ENCODE peak calls at places on chromosomes 7 and 10, in four cellular contexts. One of them, this sample, is unnamed.
A peak's percentile ranks its signal among the peaks of the same experiment; 100 is the strongest.

GRCh38 chr7:136870799-136871487 is 2.5 kb downstream of the CHRM2 start:
- DNase-seq in NCI-H1092 treated with DMSO at 0.1 percent for 48 hours: no peak
- DNase-seq in EL: peak; percentile 4
- DNase-seq in HEK293T: no peak
- DNase-seq in this sample: no peak

GRCh38 chr10:5163487-5163886 is 21.5 kb downstream of the AKR1C8 start:
- DNase-seq in NCI-H1092 treated with DMSO at 0.1 percent for 48 hours: no peak
- DNase-seq in EL: no peak
- DNase-seq in HEK293T: no peak
- DNase-seq in this sample: no peak

GRCh38 chr7:143322646-143323343 is 6.9 kb downstream of the CLCN1 start:
- DNase-seq in NCI-H1092 treated with DMSO at 0.1 percent for 48 hours: no peak
- DNase-seq in EL: no peak
- DNase-seq in HEK293T: no peak
- DNase-seq in this sample: no peak

GRCh38 chr10:122673731-122674130 is 25.9 kb downstream of the C10orf120 start:
- DNase-seq in NCI-H1092 treated with DMSO at 0.1 percent for 48 hours: no peak
- DNase-seq in EL: no peak
- DNase-seq in HEK293T: no peak
- DNase-seq in this sample: no peak

GRCh38 chr7:75920431-75921161 is 5.6 kb downstream of the POR start:
- DNase-seq in NCI-H1092 treated with DMSO at 0.1 percent for 48 hours: no peak
- DNase-seq in EL: no peak
- DNase-seq in HEK293T: no peak
- DNase-seq in this sample: no peak

GRCh38 chr7:48096273-48096672 is 7.2 kb downstream of the UPP1 start:
- DNase-seq in NCI-H1092 treated with DMSO at 0.1 percent for 48 hours: no peak
- DNase-seq in EL: no peak
- DNase-seq in HEK293T: no peak
- DNase-seq in this sample: no peak

GRCh38 chr10:112303528-112303927 is 20.3 kb downstream of the TECTB start:
- DNase-seq in NCI-H1092 treated with DMSO at 0.1 percent for 48 hours: no peak
- DNase-seq in EL: no peak
- DNase-seq in HEK293T: no peak
- DNase-seq in this sample: no peak

GRCh38 chr7:2272031-2272430 is 30.0 kb downstream of the NUDT1 start:
- DNase-seq in NCI-H1092 treated with DMSO at 0.1 percent for 48 hours: no peak
- DNase-seq in EL: no peak
- DNase-seq in HEK293T: no peak
- DNase-seq in this sample: no peak

GRCh38 chr10:120493411-120494312 is 36.6 kb downstream of the PLPP4 start:
- DNase-seq in NCI-H1092 treated with DMSO at 0.1 percent for 48 hours: no peak
- DNase-seq in EL: no peak
- DNase-seq in HEK293T: no peak
- DNase-seq in this sample: no peak

GRCh38 chr7:129792721-129793120 is 160.0 kb downstream of the UBE2H start:
- DNase-seq in NCI-H1092 treated with DMSO at 0.1 percent for 48 hours: no peak
- DNase-seq in EL: no peak
- DNase-seq in HEK293T: no peak
- DNase-seq in this sample: no peak

GRCh38 chr10:129932996-129933395 is 31.1 kb downstream of the EBF3 start:
- DNase-seq in NCI-H1092 treated with DMSO at 0.1 percent for 48 hours: no peak
- DNase-seq in EL: no peak
- DNase-seq in HEK293T: no peak
- DNase-seq in this sample: no peak

GRCh38 chr10:73060738-73061635 is 35.7 kb downstream of the P4HA1 start:
- DNase-seq in NCI-H1092 treated with DMSO at 0.1 percent for 48 hours: peak; percentile 15
- DNase-seq in EL: peak; percentile 37
- DNase-seq in HEK293T: peak; percentile 46
- DNase-seq in this sample: no peak

GRCh38 chr10:119256897-119257296 is 49.5 kb downstream of the GRK5 start:
- DNase-seq in NCI-H1092 treated with DMSO at 0.1 percent for 48 hours: no peak
- DNase-seq in EL: no peak
- DNase-seq in HEK293T: no peak
- DNase-seq in this sample: no peak

GRCh38 chr10:50540069-50540825 is 83.5 kb downstream of the SGMS1 start:
- DNase-seq in NCI-H1092 treated with DMSO at 0.1 percent for 48 hours: no peak
- DNase-seq in EL: no peak
- DNase-seq in HEK293T: no peak
- DNase-seq in this sample: no peak

GRCh38 chr10:49367600-49367999 is 28.3 kb downstream of the DRGX start:
- DNase-seq in NCI-H1092 treated with DMSO at 0.1 percent for 48 hours: no peak
- DNase-seq in EL: no peak
- DNase-seq in HEK293T: no peak
- DNase-seq in this sample: no peak

GRCh38 chr7:157526604-157527003 is 189.8 kb downstream of the DNAJB6 start:
- DNase-seq in NCI-H1092 treated with DMSO at 0.1 percent for 48 hours: no peak
- DNase-seq in EL: no peak
- DNase-seq in HEK293T: no peak
- DNase-seq in this sample: no peak

GRCh38 chr10:34838366-34838900 is 23.3 kb upstream of the PARD3 start:
- DNase-seq in NCI-H1092 treated with DMSO at 0.1 percent for 48 hours: no peak
- DNase-seq in EL: no peak
- DNase-seq in HEK293T: no peak
- DNase-seq in this sample: no peak

GRCh38 chr7:134755422-134756022 is 23.9 kb upstream of the CALD1 start:
- DNase-seq in NCI-H1092 treated with DMSO at 0.1 percent for 48 hours: no peak
- DNase-seq in EL: peak; percentile 46
- DNase-seq in HEK293T: no peak
- DNase-seq in this sample: no peak

GRCh38 chr10:104938031-104938430 is 296.9 kb downstream of the SORCS3 start:
- DNase-seq in NCI-H1092 treated with DMSO at 0.1 percent for 48 hours: no peak
- DNase-seq in EL: no peak
- DNase-seq in HEK293T: no peak
- DNase-seq in this sample: no peak

GRCh38 chr10:88227342-88228018 is 355.6 kb downstream of the RNLS start:
- DNase-seq in NCI-H1092 treated with DMSO at 0.1 percent for 48 hours: no peak
- DNase-seq in EL: peak; percentile 13
- DNase-seq in HEK293T: no peak
- DNase-seq in this sample: no peak

GRCh38 chr7:48088559-48089414 is at the start of gene UPP1:
- DNase-seq in NCI-H1092 treated with DMSO at 0.1 percent for 48 hours: peak; percentile 29
- DNase-seq in EL: peak; percentile 94
- DNase-seq in HEK293T: peak; percentile 78
- DNase-seq in this sample: peak; percentile 53

GRCh38 chr10:93379366-93380042 is 102.6 kb downstream of the MYOF start:
- DNase-seq in NCI-H1092 treated with DMSO at 0.1 percent for 48 hours: no peak
- DNase-seq in EL: peak; percentile 85
- DNase-seq in HEK293T: no peak
- DNase-seq in this sample: no peak

GRCh38 chr7:18580945-18581344 is 85.4 kb downstream of the HDAC9 start:
- DNase-seq in NCI-H1092 treated with DMSO at 0.1 percent for 48 hours: no peak
- DNase-seq in EL: no peak
- DNase-seq in HEK293T: no peak
- DNase-seq in this sample: no peak

GRCh38 chr7:116211006-116211912 is 920 bp downstream of the TES start:
- DNase-seq in NCI-H1092 treated with DMSO at 0.1 percent for 48 hours: peak; percentile 38
- DNase-seq in EL: peak; percentile 89
- DNase-seq in HEK293T: peak; percentile 74
- DNase-seq in this sample: peak; percentile 20

GRCh38 chr10:58086144-58086762 is 181.4 kb downstream of the IPMK start:
- DNase-seq in NCI-H1092 treated with DMSO at 0.1 percent for 48 hours: no peak
- DNase-seq in EL: no peak
- DNase-seq in HEK293T: no peak
- DNase-seq in this sample: no peak

GRCh38 chr10:8544057-8544380 is 489.5 kb downstream of the GATA3 start:
- DNase-seq in NCI-H1092 treated with DMSO at 0.1 percent for 48 hours: no peak
- DNase-seq in EL: no peak
- DNase-seq in HEK293T: no peak
- DNase-seq in this sample: no peak

GRCh38 chr7:3033581-3033980 is 10.1 kb downstream of the CARD11 start:
- DNase-seq in NCI-H1092 treated with DMSO at 0.1 percent for 48 hours: peak; percentile 40
- DNase-seq in EL: no peak
- DNase-seq in HEK293T: no peak
- DNase-seq in this sample: no peak

GRCh38 chr10:108598320-108598695 is 1325.0 kb downstream of the XPNPEP1 start:
- DNase-seq in NCI-H1092 treated with DMSO at 0.1 percent for 48 hours: no peak
- DNase-seq in EL: no peak
- DNase-seq in HEK293T: no peak
- DNase-seq in this sample: no peak

GRCh38 chr7:107594961-107595737 is 15.1 kb downstream of the BCAP29 start:
- DNase-seq in NCI-H1092 treated with DMSO at 0.1 percent for 48 hours: no peak
- DNase-seq in EL: peak; percentile 89
- DNase-seq in HEK293T: no peak
- DNase-seq in this sample: no peak

GRCh38 chr7:951881-952547 is 2.5 kb downstream of the ADAP1 start:
- DNase-seq in NCI-H1092 treated with DMSO at 0.1 percent for 48 hours: no peak
- DNase-seq in EL: no peak
- DNase-seq in HEK293T: no peak
- DNase-seq in this sample: no peak

GRCh38 chr10:103618575-103619423 is 125.3 kb downstream of the NEURL1 start:
- DNase-seq in NCI-H1092 treated with DMSO at 0.1 percent for 48 hours: no peak
- DNase-seq in EL: no peak
- DNase-seq in HEK293T: no peak
- DNase-seq in this sample: no peak

GRCh38 chr10:28948045-28948444 is 270.7 kb downstream of the BAMBI start:
- DNase-seq in NCI-H1092 treated with DMSO at 0.1 percent for 48 hours: no peak
- DNase-seq in EL: peak; percentile 55
- DNase-seq in HEK293T: no peak
- DNase-seq in this sample: no peak

GRCh38 chr7:27154901-27155815 is 1.3 kb downstream of the HOXA7 start:
- DNase-seq in NCI-H1092 treated with DMSO at 0.1 percent for 48 hours: no peak
- DNase-seq in EL: no peak
- DNase-seq in HEK293T: no peak
- DNase-seq in this sample: no peak

GRCh38 chr7:98107313-98107691 is 640 bp downstream of the LMTK2 start:
- DNase-seq in NCI-H1092 treated with DMSO at 0.1 percent for 48 hours: peak; percentile 15
- DNase-seq in EL: peak; percentile 18
- DNase-seq in HEK293T: peak; percentile 23
- DNase-seq in this sample: no peak

This sample was measured in SIG-M5.